ENCODE peak calls at places on chromosome 10, in five cellular contexts. U is activated CD4-positive, alpha-beta T cell treated with anti-CD3 and anti-CD28 coated beads for 36 hours; Y is pancreas; J is activated CD8-positive, alpha-beta memory T cell treated with anti-CD3 and anti-CD28 coated beads, Interleukin-2, amount 10 ng/mL, durations not matched to agents 7 days and 5 days; K is activated CD8-positive, alpha-beta T cell treated with anti-CD3 and anti-CD28 coated beads for 36 hours. W is an unnamed sample.

GRCh38 chr10:103663802-103664201 is 170.3 kb downstream of the NEURL1 start:
- ATAC-seq in U (no peak), J (no peak), Y (peak), K (no peak), W (no peak)

GRCh38 chr10:59692113-59692512 is 17.5 kb downstream of the SLC16A9 start:
- ATAC-seq in K (no peak), U (no peak), J (no peak), Y (no peak), W (no peak)

GRCh38 chr10:24457661-24458318 is 248.9 kb downstream of the KIAA1217 start:
- ATAC-seq in Y (no peak), K (no peak), U (no peak), J (no peak), W (peak)

GRCh38 chr10:260819-261429 is 125.7 kb downstream of the ZMYND11 start:
- ATAC-seq in J (no peak), K (no peak), U (no peak), Y (no peak), W (no peak)

GRCh38 chr10:102613761-102614160 is 30.5 kb upstream of the TRIM8 start:
- ATAC-seq in J (no peak), Y (no peak), K (no peak), U (no peak), W (no peak)

GRCh38 chr10:12448729-12449391 is 99.5 kb downstream of the CAMK1D start:
- ATAC-seq in U (peak), Y (no peak), J (peak), K (peak), W (peak)

GRCh38 chr10:13776861-13777301 is 190.1 kb downstream of the PRPF18 start:
- ATAC-seq in K (no peak), Y (no peak), U (no peak), J (no peak), W (no peak)

GRCh38 chr10:71621783-71622526 is 97.6 kb downstream of the C10orf105 start:
- ATAC-seq in J (no peak), U (no peak), K (no peak), Y (peak), W (no peak)

GRCh38 chr10:75244487-75245353 is 9.0 kb upstream of the COMTD1 start:
- ATAC-seq in Y (peak), J (no peak), U (no peak), K (no peak), W (no peak)

GRCh38 chr10:98632456-98633150 is 185.9 kb upstream of the HPS1 start:
- ATAC-seq in U (no peak), Y (no peak), J (no peak), K (no peak), W (no peak)

GRCh38 chr10:62980697-62981495 is 152.2 kb upstream of the NRBF2 start:
- ATAC-seq in Y (no peak), U (peak), K (peak), J (no peak), W (peak)

GRCh38 chr10:75012471-75012870 is 99.0 kb upstream of the SAMD8 start:
- ATAC-seq in K (no peak), J (no peak), U (no peak), Y (no peak), W (no peak)

GRCh38 chr10:102412293-102412692 is 6.3 kb downstream of the PSD start:
- ATAC-seq in U (no peak), K (no peak), J (no peak), Y (no peak), W (no peak)

GRCh38 chr10:78634835-78635234 is 433.9 kb upstream of the ZMIZ1 start:
- ATAC-seq in Y (peak), J (no peak), U (no peak), K (no peak), W (no peak)

GRCh38 chr10:114030140-114030539 is 13.5 kb upstream of the ADRB1 start:
- ATAC-seq in J (no peak), Y (no peak), K (no peak), U (no peak), W (no peak)

GRCh38 chr10:132482090-132482489 is 55.5 kb upstream of the INPP5A start:
- ATAC-seq in K (no peak), J (no peak), Y (no peak), U (no peak), W (no peak)

GRCh38 chr10:102632394-102633062 is 11.8 kb upstream of the TRIM8 start:
- ATAC-seq in J (no peak), K (peak), Y (no peak), U (peak), W (peak)

W was measured in activated T-helper 17 cell treated with anti-CD3 and anti-CD28 coated beads, Interleukin-2, amount 50 U/mL, for 72 hours.